ENCODE peak calls at places on chromosomes 3 and 15, in five cellular contexts. One of them, this sample, is unnamed.
A peak's percentile ranks its signal among the peaks of the same experiment; 100 is the strongest.

GRCh38 chr3:54837964-54838363 is 89.9 kb downstream of the LRTM1 start:
- DNase-seq in Peyer's patch: no peak
- DNase-seq in dorsolateral prefrontal cortex: no peak
- DNase-seq in pancreas: no peak
- DNase-seq in gastrocnemius medialis: no peak
- DNase-seq in this sample: no peak

GRCh38 chr3:89025185-89025584 is 82.2 kb upstream of the EPHA3 start:
- DNase-seq in Peyer's patch: no peak
- DNase-seq in gastrocnemius medialis: no peak
- DNase-seq in pancreas: no peak
- DNase-seq in dorsolateral prefrontal cortex: no peak
- DNase-seq in this sample: no peak

GRCh38 chr3:20846081-20846480 is 660.1 kb upstream of the SGO1 start:
- DNase-seq in pancreas: no peak
- DNase-seq in Peyer's patch: no peak
- DNase-seq in gastrocnemius medialis: no peak
- DNase-seq in dorsolateral prefrontal cortex: no peak
- DNase-seq in this sample: no peak

GRCh38 chr3:50405249-50405648 is 45.9 kb upstream of the TMEM115 start:
- DNase-seq in gastrocnemius medialis: no peak
- DNase-seq in Peyer's patch: no peak
- DNase-seq in dorsolateral prefrontal cortex: no peak
- DNase-seq in pancreas: no peak
- DNase-seq in this sample: no peak

GRCh38 chr15:43134157-43134637 is 811 bp downstream of the TMEM62 start:
- DNase-seq in Peyer's patch: no peak
- DNase-seq in dorsolateral prefrontal cortex: no peak
- DNase-seq in gastrocnemius medialis: no peak
- DNase-seq in pancreas: no peak
- DNase-seq in this sample: no peak

GRCh38 chr15:65033659-65034269 is 4.3 kb upstream of the MTFMT start:
- DNase-seq in pancreas: no peak
- DNase-seq in gastrocnemius medialis: no peak
- DNase-seq in dorsolateral prefrontal cortex: no peak
- DNase-seq in Peyer's patch: no peak
- DNase-seq in this sample: no peak

GRCh38 chr15:64809649-64810498 is 15.6 kb downstream of the PIF1 start:
- DNase-seq in gastrocnemius medialis: peak; percentile 55
- DNase-seq in Peyer's patch: peak; percentile 77
- DNase-seq in pancreas: peak; percentile 79
- DNase-seq in dorsolateral prefrontal cortex: peak; percentile 75
- DNase-seq in this sample: peak; percentile 79

GRCh38 chr3:46566040-46566631 is at the start of gene LRRC2:
- DNase-seq in Peyer's patch: peak; percentile 58
- DNase-seq in dorsolateral prefrontal cortex: peak; percentile 14
- DNase-seq in pancreas: peak; percentile 65
- DNase-seq in gastrocnemius medialis: peak; percentile 92
- DNase-seq in this sample: no peak

GRCh38 chr3:66934041-66934440 is 64.1 kb upstream of the KBTBD8 start:
- DNase-seq in gastrocnemius medialis: no peak
- DNase-seq in Peyer's patch: no peak
- DNase-seq in dorsolateral prefrontal cortex: no peak
- DNase-seq in pancreas: no peak
- DNase-seq in this sample: no peak

GRCh38 chr3:104536715-104537114 is 830.0 kb upstream of the ALCAM start:
- DNase-seq in gastrocnemius medialis: no peak
- DNase-seq in Peyer's patch: no peak
- DNase-seq in pancreas: no peak
- DNase-seq in dorsolateral prefrontal cortex: no peak
- DNase-seq in this sample: no peak

GRCh38 chr3:78139166-78139565 is 1099.3 kb downstream of the ROBO2 start:
- DNase-seq in dorsolateral prefrontal cortex: no peak
- DNase-seq in pancreas: no peak
- DNase-seq in gastrocnemius medialis: no peak
- DNase-seq in Peyer's patch: no peak
- DNase-seq in this sample: no peak

GRCh38 chr3:127467386-127467785 is 123.1 kb downstream of the TPRA1 start:
- DNase-seq in dorsolateral prefrontal cortex: peak; percentile 68
- DNase-seq in Peyer's patch: no peak
- DNase-seq in gastrocnemius medialis: no peak
- DNase-seq in pancreas: no peak
- DNase-seq in this sample: no peak

GRCh38 chr3:188362405-188362831 is 208.5 kb downstream of the LPP start:
- DNase-seq in dorsolateral prefrontal cortex: no peak
- DNase-seq in gastrocnemius medialis: no peak
- DNase-seq in Peyer's patch: no peak
- DNase-seq in pancreas: no peak
- DNase-seq in this sample: no peak

GRCh38 chr3:32105291-32106131 is 909 bp upstream of the GPD1L start:
- DNase-seq in dorsolateral prefrontal cortex: no peak
- DNase-seq in gastrocnemius medialis: no peak
- DNase-seq in Peyer's patch: no peak
- DNase-seq in pancreas: no peak
- DNase-seq in this sample: no peak

GRCh38 chr3:186456636-186457265 is 87.4 kb downstream of the CRYGS start:
- DNase-seq in pancreas: no peak
- DNase-seq in gastrocnemius medialis: no peak
- DNase-seq in Peyer's patch: no peak
- DNase-seq in dorsolateral prefrontal cortex: no peak
- DNase-seq in this sample: no peak

GRCh38 chr15:96267463-96267862 is 63.0 kb upstream of the NR2F2 start:
- DNase-seq in Peyer's patch: no peak
- DNase-seq in dorsolateral prefrontal cortex: no peak
- DNase-seq in pancreas: no peak
- DNase-seq in gastrocnemius medialis: no peak
- DNase-seq in this sample: no peak

GRCh38 chr15:96273317-96274086 is 57.0 kb upstream of the NR2F2 start:
- DNase-seq in pancreas: no peak
- DNase-seq in dorsolateral prefrontal cortex: no peak
- DNase-seq in Peyer's patch: no peak
- DNase-seq in gastrocnemius medialis: no peak
- DNase-seq in this sample: no peak

GRCh38 chr15:96268421-96269204 is 61.9 kb upstream of the NR2F2 start:
- DNase-seq in dorsolateral prefrontal cortex: no peak
- DNase-seq in gastrocnemius medialis: no peak
- DNase-seq in Peyer's patch: no peak
- DNase-seq in pancreas: no peak
- DNase-seq in this sample: no peak

GRCh38 chr15:96272427-96272826 is 58.1 kb upstream of the NR2F2 start:
- DNase-seq in pancreas: no peak
- DNase-seq in gastrocnemius medialis: no peak
- DNase-seq in Peyer's patch: no peak
- DNase-seq in dorsolateral prefrontal cortex: no peak
- DNase-seq in this sample: no peak

DNA sequence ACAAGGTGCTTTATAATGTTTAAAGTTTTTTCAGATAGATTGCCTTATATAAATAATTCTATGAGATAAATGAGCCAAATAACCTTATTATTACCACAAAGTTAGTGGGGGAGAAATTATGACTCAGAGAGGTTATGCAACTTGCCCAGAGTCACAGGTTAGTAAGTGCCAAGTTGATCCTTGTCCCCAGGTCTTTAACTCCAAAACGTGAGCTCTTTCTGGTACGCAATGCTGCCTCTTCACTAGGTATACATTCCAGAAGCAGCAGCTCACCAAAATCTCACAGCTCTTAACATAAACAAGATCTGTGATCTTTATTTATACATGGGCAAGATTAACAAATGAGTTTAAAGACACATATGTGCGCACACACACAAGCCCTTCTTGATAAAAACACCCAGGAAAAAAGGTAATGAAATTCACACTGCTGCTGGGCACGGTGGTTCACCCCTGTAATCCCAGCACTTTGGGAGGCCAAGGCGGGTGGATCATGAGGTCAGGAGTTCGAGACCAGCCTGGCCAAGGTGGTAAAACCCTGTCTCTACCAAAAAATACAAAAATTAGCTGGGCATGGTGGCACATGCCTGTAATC is 59.8 kb upstream of the NR2F2 start:
- DNase-seq in gastrocnemius medialis: no peak
- DNase-seq in pancreas: no peak
- DNase-seq in Peyer's patch: no peak
- DNase-seq in dorsolateral prefrontal cortex: no peak
- DNase-seq in this sample: no peak
- H3K27me3 ChIP-seq in gastrocnemius medialis: no peaks in the 10 kb centered on the region
- H3K27me3 ChIP-seq in pancreas: no peaks in the 10 kb centered on the region
- H3K27me3 ChIP-seq in Peyer's patch: no peaks in the 10 kb centered on the region
- H3K27me3 ChIP-seq in dorsolateral prefrontal cortex: peaks cover 37% of the 10 kb centered on the region
- H3K27me3 ChIP-seq in this sample: no peaks in the 10 kb centered on the region

DNA sequence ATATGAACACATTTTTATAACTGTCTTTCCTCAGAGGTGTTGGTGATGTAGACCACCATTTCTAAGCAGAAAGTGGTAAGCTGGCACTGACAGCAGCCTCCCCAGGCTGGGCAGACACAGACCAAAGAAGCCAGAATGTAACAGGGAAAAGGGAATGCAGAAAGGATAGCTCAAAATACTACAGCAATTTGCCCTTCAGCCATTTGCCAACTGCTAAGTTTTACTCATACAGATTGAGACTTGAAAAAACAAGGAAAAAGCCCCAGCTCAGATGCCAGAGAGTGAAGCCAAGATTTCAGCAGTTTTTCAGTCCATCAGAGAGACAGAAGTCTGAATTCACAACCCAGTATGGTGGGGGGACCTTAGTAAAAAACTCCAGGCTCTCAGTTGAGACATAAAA is 73.6 kb upstream of the ABI3BP start:
- DNase-seq in pancreas: no peak
- DNase-seq in Peyer's patch: no peak
- DNase-seq in gastrocnemius medialis: no peak
- DNase-seq in dorsolateral prefrontal cortex: no peak
- DNase-seq in this sample: no peak
- H3K27ac ChIP-seq in pancreas: no peak overlapping the region
- H3K27ac ChIP-seq in Peyer's patch: no peak overlapping the region
- H3K27ac ChIP-seq in gastrocnemius medialis: no peak overlapping the region
- H3K27ac ChIP-seq in dorsolateral prefrontal cortex: no peak overlapping the region
- H3K27ac ChIP-seq in this sample: no peak overlapping the region

DNA sequence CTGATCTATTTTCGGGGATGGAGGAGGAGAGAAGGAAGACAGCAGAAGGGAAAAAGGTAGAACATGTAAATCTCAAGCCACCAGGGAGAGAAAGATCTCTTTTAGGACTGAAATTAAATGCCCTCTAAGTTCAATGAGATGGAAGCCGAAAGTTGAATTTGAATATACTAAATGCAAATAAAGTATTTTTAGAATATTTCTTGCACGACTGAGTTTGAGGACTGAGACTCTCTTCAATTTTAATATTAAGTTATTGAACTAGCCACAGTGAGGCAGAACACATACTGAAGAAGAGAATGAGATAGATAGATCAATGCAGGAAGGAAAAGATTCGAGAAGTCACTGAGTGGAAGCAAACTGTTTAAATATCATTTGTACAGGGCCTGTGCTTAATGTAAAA is 399.9 kb upstream of the CBLB start:
- DNase-seq in gastrocnemius medialis: no peak
- DNase-seq in dorsolateral prefrontal cortex: no peak
- DNase-seq in pancreas: no peak
- DNase-seq in Peyer's patch: no peak
- DNase-seq in this sample: no peak
- TF ChIP-seq CTCF in gastrocnemius medialis: no peak
- TF ChIP-seq CTCF in dorsolateral prefrontal cortex: no peak
- TF ChIP-seq CTCF in pancreas: no peak
- TF ChIP-seq CTCF in Peyer's patch: no peak
- TF ChIP-seq CTCF in this sample: no peak

GRCh38 chr3:184259396-184259877 is 1.9 kb downstream of the CAMK2N2 start:
- DNase-seq in dorsolateral prefrontal cortex: no peak
- DNase-seq in pancreas: peak; percentile 73
- DNase-seq in gastrocnemius medialis: no peak
- DNase-seq in Peyer's patch: no peak
- DNase-seq in this sample: no peak
- H3K27me3 ChIP-seq in dorsolateral prefrontal cortex: no peaks in the 10 kb centered on the region
- H3K27me3 ChIP-seq in pancreas: no peaks in the 10 kb centered on the region
- H3K27me3 ChIP-seq in gastrocnemius medialis: peaks cover 36% of the 10 kb centered on the region
- H3K27me3 ChIP-seq in Peyer's patch: peaks cover 36% of the 10 kb centered on the region
- H3K27me3 ChIP-seq in this sample: peaks cover 51% of the 10 kb centered on the region

GRCh38 chr3:39183231-39184080 is 8.9 kb downstream of the XIRP1 start:
- DNase-seq in gastrocnemius medialis: no peak
- DNase-seq in pancreas: no peak
- DNase-seq in Peyer's patch: no peak
- DNase-seq in dorsolateral prefrontal cortex: no peak
- DNase-seq in this sample: peak; percentile 37

GRCh38 chr3:39178553-39178952 is 13.8 kb downstream of the XIRP1 start:
- DNase-seq in dorsolateral prefrontal cortex: no peak
- DNase-seq in pancreas: no peak
- DNase-seq in Peyer's patch: no peak
- DNase-seq in gastrocnemius medialis: no peak
- DNase-seq in this sample: no peak

GRCh38 chr3:39181408-39182335 is 10.7 kb downstream of the XIRP1 start:
- DNase-seq in dorsolateral prefrontal cortex: no peak
- DNase-seq in pancreas: no peak
- DNase-seq in gastrocnemius medialis: no peak
- DNase-seq in Peyer's patch: no peak
- DNase-seq in this sample: no peak

GRCh38 chr3:39180183-39180545 is 12.2 kb downstream of the XIRP1 start:
- DNase-seq in Peyer's patch: no peak
- DNase-seq in pancreas: no peak
- DNase-seq in dorsolateral prefrontal cortex: no peak
- DNase-seq in gastrocnemius medialis: no peak
- DNase-seq in this sample: no peak

DNA sequence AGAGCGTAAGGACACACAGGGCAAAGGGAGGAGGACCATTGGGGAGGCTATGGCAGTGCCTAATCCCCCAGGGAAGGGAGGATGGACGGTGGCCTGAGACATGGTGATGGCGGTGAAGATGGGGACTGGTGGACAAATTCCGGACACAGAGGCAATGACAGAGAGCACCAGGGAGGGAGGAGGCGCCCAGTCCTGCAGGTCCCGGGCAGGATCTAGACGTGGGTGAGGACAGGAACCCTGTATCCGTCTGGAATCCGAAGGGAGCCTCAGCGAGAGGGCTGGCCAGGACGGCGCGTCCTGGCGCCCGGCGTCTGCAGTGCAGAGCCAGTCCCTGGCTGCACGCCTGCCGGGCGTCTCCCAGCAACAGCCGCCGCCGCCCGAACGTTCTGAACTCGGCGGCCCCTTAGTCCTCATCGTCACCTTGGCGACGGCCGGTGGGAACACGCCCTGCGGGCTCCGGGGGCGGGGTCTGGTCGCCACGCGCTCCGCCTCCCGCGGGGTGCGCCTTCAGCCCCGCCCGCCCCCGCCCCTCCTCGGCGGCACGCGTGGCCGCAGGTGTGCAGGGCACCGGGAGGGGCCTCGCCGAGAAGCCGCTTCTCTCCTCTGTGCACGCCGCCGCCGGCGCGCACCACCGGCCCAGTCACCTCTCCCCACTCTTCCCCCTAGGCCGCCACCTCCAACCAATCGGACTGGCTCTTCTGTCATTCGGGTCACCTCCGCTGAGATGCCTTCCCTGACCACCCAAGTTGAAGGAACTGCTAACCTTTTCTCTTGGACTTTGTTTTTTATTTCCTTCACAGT is 11.6 kb downstream of the XIRP1 start:
- DNase-seq in Peyer's patch: peak; percentile 97
- DNase-seq in pancreas: peak; percentile 97
- DNase-seq in gastrocnemius medialis: peak; percentile 93
- DNase-seq in dorsolateral prefrontal cortex: peak; percentile 75
- DNase-seq in this sample: peak; percentile 96
- H3K27ac ChIP-seq in Peyer's patch: peak overlapping the region; percentile 39
- H3K27ac ChIP-seq in pancreas: peak overlapping the region; percentile 45
- H3K27ac ChIP-seq in gastrocnemius medialis: peak overlapping the region; percentile 91
- H3K27ac ChIP-seq in dorsolateral prefrontal cortex: peak overlapping the region; percentile 70
- H3K27ac ChIP-seq in this sample: peak overlapping the region; percentile 81

This sample was measured in lower lobe of right lung.